ENCODE peak calls at places on chromosome 19, in seven cellular contexts. One of them, this sample, is unnamed.

GRCh38 chr19:19453129-19453461 is 47.6 kb downstream of the GATAD2A start:
- DNase-seq in HS-5: no peak
- DNase-seq in activated CD4-positive, CD25-positive, alpha-beta regulatory T cell: no peak
- DNase-seq in hypothalamus: no peak
- DNase-seq in C1 segment of cervical spinal cord: no peak
- DNase-seq in hippocampal formation: no peak
- DNase-seq in body of pancreas: no peak
- DNase-seq in this sample: no peak

GRCh38 chr19:47518139-47518538 is 3.3 kb upstream of the NAPA start:
- DNase-seq in HS-5: no peak
- DNase-seq in activated CD4-positive, CD25-positive, alpha-beta regulatory T cell: no peak
- DNase-seq in hypothalamus: no peak
- DNase-seq in C1 segment of cervical spinal cord: no peak
- DNase-seq in hippocampal formation: no peak
- DNase-seq in body of pancreas: no peak
- DNase-seq in this sample: no peak

GRCh38 chr19:47657719-47658118 is 48.8 kb downstream of the BICRA start:
- DNase-seq in HS-5: no peak
- DNase-seq in activated CD4-positive, CD25-positive, alpha-beta regulatory T cell: no peak
- DNase-seq in hypothalamus: no peak
- DNase-seq in C1 segment of cervical spinal cord: no peak
- DNase-seq in hippocampal formation: no peak
- DNase-seq in body of pancreas: no peak
- DNase-seq in this sample: no peak

GRCh38 chr19:15297416-15298224 is 34.7 kb downstream of the BRD4 start:
- DNase-seq in HS-5: no peak
- DNase-seq in activated CD4-positive, CD25-positive, alpha-beta regulatory T cell: no peak
- DNase-seq in hypothalamus: no peak
- DNase-seq in C1 segment of cervical spinal cord: no peak
- DNase-seq in hippocampal formation: no peak
- DNase-seq in body of pancreas: peak
- DNase-seq in this sample: peak

GRCh38 chr19:27972291-27973040 is 1240.5 kb downstream of the UQCRFS1 start:
- DNase-seq in HS-5: no peak
- DNase-seq in activated CD4-positive, CD25-positive, alpha-beta regulatory T cell: no peak
- DNase-seq in hypothalamus: no peak
- DNase-seq in C1 segment of cervical spinal cord: no peak
- DNase-seq in hippocampal formation: no peak
- DNase-seq in body of pancreas: peak
- DNase-seq in this sample: no peak

GRCh38 chr19:57269515-57270250 is 10.6 kb upstream of the ZNF460 start:
- DNase-seq in HS-5: peak
- DNase-seq in activated CD4-positive, CD25-positive, alpha-beta regulatory T cell: no peak
- DNase-seq in hypothalamus: no peak
- DNase-seq in C1 segment of cervical spinal cord: no peak
- DNase-seq in hippocampal formation: no peak
- DNase-seq in body of pancreas: no peak
- DNase-seq in this sample: no peak

GRCh38 chr19:40962460-40962961 is 28.6 kb upstream of the CYP2B6 start:
- DNase-seq in HS-5: peak
- DNase-seq in activated CD4-positive, CD25-positive, alpha-beta regulatory T cell: no peak
- DNase-seq in hypothalamus: no peak
- DNase-seq in C1 segment of cervical spinal cord: no peak
- DNase-seq in hippocampal formation: no peak
- DNase-seq in body of pancreas: no peak
- DNase-seq in this sample: no peak

GRCh38 chr19:42114412-42114811 is 17.8 kb downstream of the POU2F2 start:
- DNase-seq in HS-5: no peak
- DNase-seq in activated CD4-positive, CD25-positive, alpha-beta regulatory T cell: no peak
- DNase-seq in hypothalamus: no peak
- DNase-seq in C1 segment of cervical spinal cord: no peak
- DNase-seq in hippocampal formation: no peak
- DNase-seq in body of pancreas: peak
- DNase-seq in this sample: no peak

GRCh38 chr19:11130824-11131455 is 24.6 kb downstream of the SPC24 start:
- DNase-seq in HS-5: peak
- DNase-seq in activated CD4-positive, CD25-positive, alpha-beta regulatory T cell: peak
- DNase-seq in hypothalamus: peak
- DNase-seq in C1 segment of cervical spinal cord: peak
- DNase-seq in hippocampal formation: peak
- DNase-seq in body of pancreas: peak
- DNase-seq in this sample: peak

GRCh38 chr19:16001481-16002312 is 52.9 kb downstream of the OR10H4 start:
- DNase-seq in HS-5: no peak
- DNase-seq in activated CD4-positive, CD25-positive, alpha-beta regulatory T cell: peak
- DNase-seq in hypothalamus: no peak
- DNase-seq in C1 segment of cervical spinal cord: no peak
- DNase-seq in hippocampal formation: no peak
- DNase-seq in body of pancreas: peak
- DNase-seq in this sample: no peak

GRCh38 chr19:42469311-42470239 is 26.8 kb upstream of the CXCL17 start:
- DNase-seq in HS-5: no peak
- DNase-seq in activated CD4-positive, CD25-positive, alpha-beta regulatory T cell: no peak
- DNase-seq in hypothalamus: no peak
- DNase-seq in C1 segment of cervical spinal cord: no peak
- DNase-seq in hippocampal formation: no peak
- DNase-seq in body of pancreas: no peak
- DNase-seq in this sample: no peak

GRCh38 chr19:51980116-51980736 is 6.4 kb downstream of the ZNF350 start:
- DNase-seq in HS-5: no peak
- DNase-seq in activated CD4-positive, CD25-positive, alpha-beta regulatory T cell: no peak
- DNase-seq in hypothalamus: no peak
- DNase-seq in C1 segment of cervical spinal cord: no peak
- DNase-seq in hippocampal formation: no peak
- DNase-seq in body of pancreas: no peak
- DNase-seq in this sample: no peak